ENCODE peak calls at places on chromosome 20, in seven cellular contexts. D is MCF 10A; P is upper lobe of right lung; Q is tibial artery; K is B cell; B is endothelial cell; J is CD8-positive, alpha-beta T cell. A is an unnamed sample.

GRCh38 chr20:49367113-49367512 is 89.3 kb upstream of the ZNFX1 start:
- DNase-seq in K (no peak), J (no peak), B (no peak), P (no peak), Q (no peak), D (no peak), A (no peak)

GRCh38 chr20:3805594-3806264 is 9.6 kb downstream of the CDC25B start:
- DNase-seq in Q (no peak), J (no peak), P (no peak), B (no peak), K (no peak), D (peak; percentile 86), A (peak; percentile 25)

GRCh38 chr20:17859616-17860232 is 108.9 kb downstream of the SNX5 start:
- DNase-seq in B (no peak), J (peak; percentile 25), K (peak; percentile 35), P (peak; percentile 75), Q (no peak), D (no peak), A (no peak)

GRCh38 chr20:20546402-20546801 is 166.0 kb downstream of the RALGAPA2 start:
- DNase-seq in B (no peak), D (peak; percentile 70), Q (no peak), J (no peak), K (no peak), P (no peak), A (no peak)

GRCh38 chr20:8020314-8021079 is 936 bp upstream of the TMX4 start:
- DNase-seq in J (no peak), D (no peak), B (no peak), K (peak; percentile 63), P (no peak), Q (no peak), A (no peak)

GRCh38 chr20:31474097-31474436 is 860 bp downstream of the DEFB124 start:
- DNase-seq in J (no peak), K (no peak), P (no peak), B (no peak), Q (no peak), D (no peak), A (no peak)

GRCh38 chr20:10505320-10506226 is 70.5 kb downstream of the SLX4IP start:
- DNase-seq in P (no peak), J (no peak), Q (peak; percentile 74), B (no peak), D (peak; percentile 74), K (no peak), A (peak; percentile 60)

GRCh38 chr20:19252670-19253120 is 40.3 kb downstream of the SLC24A3 start:
- DNase-seq in K (no peak), J (no peak), D (peak; percentile 99), P (peak; percentile 72), B (no peak), Q (no peak), A (peak; percentile 86)

GRCh38 chr20:50731930-50732690 is 730 bp downstream of the PARD6B start:
- DNase-seq in D (no peak), P (no peak), B (no peak), Q (no peak), K (no peak), J (no peak), A (no peak)

GRCh38 chr20:49323622-49324238 is 45.9 kb upstream of the ZNFX1 start:
- DNase-seq in P (no peak), D (peak; percentile 76), K (no peak), Q (no peak), B (peak; percentile 42), J (peak; percentile 16), A (peak; percentile 66)

GRCh38 chr20:11646359-11646758 is 271.3 kb upstream of the BTBD3 start:
- DNase-seq in Q (no peak), D (no peak), K (no peak), J (no peak), B (no peak), P (no peak), A (no peak)

GRCh38 chr20:63435552-63435951 is 36.9 kb downstream of the KCNQ2 start:
- DNase-seq in P (no peak), Q (no peak), B (no peak), J (no peak), D (no peak), K (no peak), A (no peak)

GRCh38 chr20:25484911-25485511 is 77.5 kb downstream of the GINS1 start:
- DNase-seq in P (no peak), D (peak; percentile 40), K (no peak), J (no peak), Q (no peak), B (no peak), A (no peak)

GRCh38 chr20:23774081-23774480 is 23.3 kb upstream of the CST1 start:
- DNase-seq in P (no peak), K (no peak), J (no peak), Q (no peak), B (no peak), D (no peak), A (no peak)

GRCh38 chr20:18712116-18712515 is 101.5 kb upstream of the SCP2D1 start:
- DNase-seq in D (no peak), Q (no peak), J (no peak), P (no peak), B (no peak), K (no peak), A (no peak)

GRCh38 chr20:51541189-51542032 is 1.1 kb downstream of the NFATC2 start:
- DNase-seq in Q (peak; percentile 92), D (no peak), P (peak; percentile 68), K (peak; percentile 77), B (peak; percentile 50), J (peak; percentile 82), A (no peak)

GRCh38 chr20:23479043-23479442 is 11.9 kb upstream of the CST8 start:
- DNase-seq in P (no peak), D (no peak), B (no peak), K (no peak), Q (no peak), J (no peak), A (no peak)

GRCh38 chr20:44738779-44739477 is 6.7 kb upstream of the KCNK15 start:
- DNase-seq in J (peak; percentile 27), P (no peak), Q (peak; percentile 83), K (peak; percentile 54), B (peak; percentile 44), D (peak; percentile 89), A (no peak)

GRCh38 chr20:44737116-44737515 is 8.5 kb upstream of the KCNK15 start:
- DNase-seq in B (no peak), K (no peak), D (no peak), Q (no peak), P (no peak), J (no peak), A (no peak)

GRCh38 chr20:44735816-44736169 is 9.9 kb upstream of the KCNK15 start:
- DNase-seq in D (no peak), Q (no peak), B (no peak), K (no peak), P (no peak), J (no peak), A (no peak)

GRCh38 chr20:44734938-44735337 is 10.7 kb upstream of the KCNK15 start:
- DNase-seq in J (no peak), Q (peak; percentile 84), K (no peak), B (peak; percentile 32), P (no peak), D (peak; percentile 75), A (no peak)

DNA sequence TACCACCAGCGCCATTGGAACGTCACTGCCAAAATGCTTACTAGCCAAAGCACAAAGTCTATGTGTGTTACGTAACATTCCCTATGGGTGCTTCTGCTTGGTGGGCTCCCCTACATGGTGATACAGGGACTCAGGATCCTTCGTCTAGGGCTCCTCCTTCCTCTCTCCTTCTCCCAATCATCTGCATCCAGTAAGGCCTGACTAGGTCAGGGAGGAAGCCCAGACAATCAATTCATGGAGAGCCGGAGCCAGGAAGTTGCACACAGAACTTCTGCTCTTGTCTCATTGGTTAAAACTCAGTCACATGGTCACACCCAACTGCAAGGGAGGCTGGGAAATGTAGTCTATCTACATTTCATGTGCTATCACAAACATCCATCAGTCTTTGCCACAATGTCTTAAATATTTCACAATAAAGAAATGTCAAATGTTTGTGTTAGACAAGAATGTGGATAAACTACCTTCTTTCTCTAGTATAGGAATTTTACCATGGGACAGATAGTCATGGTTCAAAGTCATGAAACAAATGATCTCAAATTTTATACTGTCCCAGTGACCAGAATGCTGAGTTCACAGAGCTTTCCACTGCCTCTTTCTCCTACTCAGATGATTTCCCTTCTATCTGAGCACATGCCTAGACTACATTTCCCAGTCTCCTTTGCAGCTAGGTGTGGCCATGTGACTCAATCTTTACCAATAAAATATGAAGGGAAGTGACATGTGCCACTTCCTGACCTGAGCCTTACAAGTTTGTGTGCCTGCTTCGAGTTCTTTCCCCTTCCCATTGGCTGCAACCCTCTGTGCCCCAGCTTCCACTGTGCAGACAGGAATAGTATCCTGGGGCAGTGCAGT is 9.3 kb upstream of the KCNK15 start:
- DNase-seq in P (no peak), Q (no peak), K (peak; percentile 57), D (peak; percentile 75), J (no peak), B (peak; percentile 47), A (no peak)
- TF ChIP-seq CTCF in P (no peak), Q (no peak), K (no peak), D (no peak), J (no peak), B (no peak), A (no peak)

DNA sequence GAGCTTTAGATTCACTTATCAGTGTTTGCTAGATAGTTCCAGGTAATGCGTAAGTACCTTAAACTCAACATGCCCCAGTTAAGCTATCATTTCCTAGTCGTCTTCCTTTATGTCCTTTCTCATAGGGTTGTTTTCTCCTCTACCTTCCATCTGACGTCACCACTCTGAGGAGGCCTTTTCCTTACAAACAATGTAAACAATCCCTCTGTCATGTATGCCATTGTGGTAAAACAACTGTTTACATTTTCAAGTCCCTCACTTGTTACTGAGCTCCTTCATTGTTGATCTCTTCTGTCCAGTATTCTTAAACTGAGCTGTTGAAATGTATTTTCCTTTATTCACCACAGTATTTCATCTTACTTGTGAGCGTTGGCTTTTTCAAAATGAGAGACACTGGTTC is 45.4 kb upstream of the PLCG1 start:
- DNase-seq in J (no peak), P (no peak), B (no peak), Q (no peak), D (no peak), K (no peak), A (no peak)
- TF ChIP-seq CTCF in J (no peak), P (no peak), B (no peak), Q (no peak), D (no peak), K (no peak), A (no peak)

DNA sequence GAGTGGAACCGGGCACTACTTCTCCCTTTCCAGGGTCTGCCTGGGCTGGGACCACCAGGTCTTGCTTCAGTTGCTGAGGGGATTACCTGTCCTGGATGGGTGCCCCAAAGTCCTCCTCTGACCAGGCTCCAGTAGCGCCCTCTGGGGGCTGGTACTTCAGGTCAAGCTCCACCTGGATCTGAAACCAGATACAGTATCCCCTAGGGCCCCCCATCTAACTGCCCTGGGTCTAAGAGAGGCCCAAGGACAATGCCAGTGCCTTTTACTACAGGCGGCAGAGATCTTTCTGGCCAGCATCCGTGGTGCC is 11.2 kb upstream of the SPAG4 start:
- DNase-seq in D (peak; percentile 31), K (peak; percentile 36), P (peak; percentile 65), Q (peak; percentile 57), J (peak; percentile 24), B (peak; percentile 43), A (no peak)
- TF ChIP-seq CTCF in D (no peak), K (no peak), P (peak; percentile 27), Q (no peak), J (no peak), B (no peak), A (peak; percentile 29)

DNA sequence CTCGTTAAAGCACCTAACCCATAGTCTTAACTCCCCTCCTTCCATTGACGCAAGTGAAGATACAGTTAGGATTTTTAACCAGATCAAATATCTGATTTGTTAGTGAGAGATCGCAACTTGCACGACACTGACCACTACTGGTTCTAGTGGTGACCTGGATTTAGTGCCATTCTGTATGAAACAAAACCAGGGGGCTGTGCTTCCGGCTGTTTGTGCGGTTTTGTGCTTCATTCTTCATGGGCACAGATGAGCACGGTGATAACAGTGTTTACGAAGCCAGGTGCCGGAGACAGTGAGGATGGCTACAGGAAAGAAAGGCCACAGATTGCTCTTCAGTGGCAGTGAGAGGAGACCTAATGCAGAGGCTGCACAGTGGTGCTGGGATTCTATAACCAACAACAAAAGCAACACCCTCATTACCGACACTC is 75.5 kb downstream of the NOL4L start:
- DNase-seq in K (peak; percentile 46), J (peak; percentile 81), B (peak; percentile 34), P (no peak), D (no peak), Q (no peak), A (no peak)
- TF ChIP-seq CTCF in K (no peak), J (no peak), B (no peak), P (peak; percentile 27), D (no peak), Q (no peak), A (peak; percentile 12)

A was measured in CD14-positive monocyte.